ENCODE peak calls at places on chromosomes 4 and X, in six cellular contexts. S, F, T, D, B and K are unnamed samples.
A peak's percentile ranks its signal among the peaks of the same experiment; 100 is the strongest.

GRCh38 chrX:112513154-112513553 is 166.6 kb downstream of the LHFPL1 start:
- DNase-seq in T (no peak), B (no peak), D (peak; percentile 33), F (no peak), S (no peak), K (no peak)

GRCh38 chr4:19776021-19776459 is 475.7 kb upstream of the SLIT2 start:
- DNase-seq in F (no peak), T (no peak), D (peak; percentile 98), S (no peak), B (no peak), K (no peak)

GRCh38 chr4:142698541-142698940 is 147.6 kb downstream of the INPP4B start:
- DNase-seq in F (no peak), D (no peak), S (no peak), T (no peak), B (no peak), K (no peak)

GRCh38 chrX:151715735-151716134 is at the start of gene FATE1:
- DNase-seq in T (no peak), F (no peak), S (no peak), D (no peak), B (no peak), K (no peak)

GRCh38 chrX:145533534-145533933 is 284.1 kb upstream of the SLITRK2 start:
- DNase-seq in S (no peak), D (no peak), B (no peak), F (no peak), T (no peak), K (no peak)

GRCh38 chrX:132463411-132463810 is 25.4 kb downstream of the MBNL3 start:
- DNase-seq in S (no peak), F (no peak), B (peak; percentile 12), D (no peak), T (no peak), K (no peak)

GRCh38 chrX:16687514-16687913 is 25.0 kb downstream of the CTPS2 start:
- DNase-seq in T (no peak), B (no peak), S (no peak), D (peak; percentile 34), F (no peak), K (no peak)

GRCh38 chrX:39857780-39858179 is 240.0 kb downstream of the BCOR start:
- DNase-seq in D (no peak), B (no peak), F (no peak), S (no peak), T (no peak), K (no peak)

GRCh38 chrX:17397074-17397473 is 22.1 kb downstream of the NHS start:
- DNase-seq in B (no peak), F (no peak), T (no peak), S (no peak), D (peak; percentile 57), K (no peak)

GRCh38 chr4:76781698-76782595 is 116.0 kb downstream of the SOWAHB start:
- DNase-seq in D (peak; percentile 99), F (no peak), T (no peak), B (no peak), S (no peak), K (no peak)

GRCh38 chr4:54225671-54226398 is 3.3 kb upstream of the PDGFRA start:
- DNase-seq in F (no peak), D (no peak), S (no peak), B (no peak), T (no peak), K (no peak)

GRCh38 chr4:8044699-8045098 is 105.0 kb upstream of the AFAP1 start:
- DNase-seq in S (no peak), T (no peak), B (peak; percentile 51), D (no peak), F (no peak), K (no peak)

GRCh38 chr4:98977557-98977956 is 18.0 kb upstream of the METAP1 start:
- DNase-seq in D (no peak), B (no peak), S (no peak), T (no peak), F (no peak), K (no peak)

GRCh38 chr4:153402366-153402765 is 57.9 kb downstream of the MND1 start:
- DNase-seq in S (no peak), B (no peak), D (peak; percentile 91), F (no peak), T (no peak), K (no peak)

GRCh38 chrX:71604141-71604540 is 14.2 kb downstream of the CXCR3 start:
- DNase-seq in B (no peak), F (no peak), S (no peak), T (no peak), D (peak; percentile 5), K (no peak)

GRCh38 chrX:152819732-152820131 is 10.8 kb downstream of the CETN2 start:
- DNase-seq in F (no peak), T (no peak), B (no peak), S (no peak), D (peak; percentile 23), K (no peak)

GRCh38 chrX:20205927-20206708 is 60.6 kb downstream of the RPS6KA3 start:
- DNase-seq in T (no peak), D (no peak), F (no peak), B (no peak), S (no peak), K (no peak)

GRCh38 chrX:149871940-149872339 is 9.0 kb upstream of the MAGEA8 start:
- DNase-seq in F (no peak), T (no peak), B (peak; percentile 10), S (no peak), D (peak; percentile 1), K (no peak)

GRCh38 chrX:154323537-154323936 is 27.9 kb downstream of the TKTL1 start:
- DNase-seq in F (no peak), S (no peak), B (no peak), D (no peak), T (no peak), K (no peak)

GRCh38 chrX:71546879-71547278 is 14.0 kb downstream of the OGT start:
- DNase-seq in D (no peak), T (no peak), B (no peak), S (no peak), F (no peak), K (peak; percentile 59)

GRCh38 chr4:189921058-189921457 is 19.6 kb upstream of the FRG1 start:
- DNase-seq in D (no peak), B (no peak), F (no peak), S (no peak), T (no peak), K (no peak)

GRCh38 chrX:119015407-119016242 is 41.2 kb downstream of the LONRF3 start:
- DNase-seq in S (peak; percentile 53), B (peak; percentile 53), D (peak; percentile 77), F (peak; percentile 69), T (peak; percentile 11), K (peak; percentile 73)

GRCh38 chr4:74320559-74321118 is 12.4 kb downstream of the EPGN start:
- DNase-seq in F (no peak), B (peak; percentile 51), T (no peak), S (peak; percentile 57), D (peak; percentile 30), K (peak; percentile 55)

GRCh38 chr4:82770607-82771006 is 28.0 kb downstream of the SCD5 start:
- DNase-seq in B (no peak), S (no peak), D (no peak), T (no peak), F (no peak), K (no peak)
- H3K27ac ChIP-seq in B (no peak overlapping the region), S (no peak overlapping the region), D (no peak overlapping the region), T (no peak overlapping the region), F (no peak overlapping the region), K (no peak overlapping the region)

GRCh38 chr4:2363056-2363719 is 55.3 kb downstream of the ZFYVE28 start:
- DNase-seq in F (no peak), S (peak; percentile 47), T (no peak), B (peak; percentile 88), D (no peak), K (no peak)
- TF ChIP-seq CTCF in F (no peak), S (no peak), T (no peak), B (no peak), D (no peak), K (no peak)

GRCh38 chr4:3384391-3384770 is 57.4 kb upstream of the HGFAC start:
- DNase-seq in S (peak; percentile 64), B (peak; percentile 69), T (no peak), F (no peak), D (no peak), K (no peak)
- H3K27ac ChIP-seq in S (peak overlapping the region; percentile 90), B (no peak overlapping the region), T (peak overlapping the region; percentile 57), F (no peak overlapping the region), D (no peak overlapping the region), K (peak overlapping the region; percentile 86)

GRCh38 chr4:159256037-159256436 is 153.2 kb downstream of the RAPGEF2 start:
- DNase-seq in S (no peak), D (no peak), T (no peak), F (no peak), B (no peak), K (no peak)
- TF ChIP-seq CTCF in S (no peak), D (no peak), T (no peak), F (no peak), B (no peak), K (no peak)